ENCODE peak calls at places on chromosomes 7 and 10, in seven cellular contexts. C, K, G, I, V, L and P are unnamed samples.

GRCh38 chr10:13053794-13054462 is 46.0 kb upstream of the OPTN start:
- DNase-seq in L (no peak), V (no peak), C (no peak), I (no peak), K (no peak), G (no peak), P (no peak)

GRCh38 chr10:77036993-77037734 is 600.4 kb downstream of the KCNMA1 start:
- DNase-seq in V (no peak), C (peak; percentile 77), G (no peak), L (no peak), K (no peak), I (peak; percentile 13), P (no peak)

GRCh38 chr10:122019414-122019975 is 30.5 kb downstream of the TACC2 start:
- DNase-seq in K (no peak), C (no peak), I (no peak), L (no peak), V (no peak), G (no peak), P (no peak)

GRCh38 chr7:107387077-107387476 is 82.8 kb upstream of the GPR22 start:
- DNase-seq in V (no peak), C (no peak), I (no peak), K (no peak), L (no peak), G (no peak), P (no peak)

GRCh38 chr10:12846718-12847117 is 154.8 kb downstream of the CCDC3 start:
- DNase-seq in V (no peak), C (no peak), L (no peak), G (no peak), K (no peak), I (no peak), P (no peak)

GRCh38 chr7:47513741-47514241 is 68.1 kb downstream of the TNS3 start:
- DNase-seq in I (no peak), G (no peak), L (no peak), V (no peak), K (peak; percentile 76), C (peak; percentile 30), P (no peak)

GRCh38 chr7:106217089-106217542 is 67.7 kb downstream of the NAMPT start:
- DNase-seq in I (peak; percentile 38), G (no peak), C (no peak), V (no peak), L (no peak), K (peak; percentile 33), P (no peak)

GRCh38 chr7:59079-59825 is 133.1 kb upstream of the FAM20C start:
- DNase-seq in K (no peak), V (no peak), C (no peak), L (no peak), I (no peak), G (no peak), P (no peak)

GRCh38 chr7:36312064-36312914 is 77.4 kb upstream of the ANLN start:
- DNase-seq in L (no peak), G (no peak), V (no peak), C (no peak), K (no peak), I (no peak), P (no peak)

GRCh38 chr10:6035101-6035834 is 26.9 kb downstream of the IL2RA start:
- DNase-seq in V (no peak), L (no peak), G (no peak), K (no peak), I (no peak), C (no peak), P (no peak)

GRCh38 chr10:969473-970150 is 18.6 kb upstream of the GTPBP4 start:
- DNase-seq in I (no peak), C (no peak), L (no peak), V (no peak), G (no peak), K (no peak), P (no peak)

GRCh38 chr7:112869111-112869774 is 79.0 kb upstream of the TMEM168 start:
- DNase-seq in L (no peak), K (peak; percentile 47), C (peak; percentile 52), I (peak; percentile 13), G (no peak), V (no peak), P (peak; percentile 36)

GRCh38 chr10:87886635-87887034 is 23.2 kb downstream of the PTEN start:
- DNase-seq in C (no peak), V (no peak), K (no peak), I (no peak), L (no peak), G (no peak), P (no peak)

GRCh38 chr10:105252908-105253307 is 611.8 kb downstream of the SORCS3 start:
- DNase-seq in C (no peak), G (no peak), I (no peak), L (no peak), K (no peak), V (no peak), P (no peak)

GRCh38 chr7:108570146-108570755 is 577 bp downstream of the DNAJB9 start:
- DNase-seq in G (no peak), K (peak; percentile 37), V (peak; percentile 13), C (peak; percentile 54), L (peak; percentile 8), I (peak; percentile 13), P (peak; percentile 71)

GRCh38 chr7:117993377-117994003 is 120.2 kb upstream of the CTTNBP2 start:
- DNase-seq in I (peak; percentile 9), G (no peak), C (peak; percentile 78), K (no peak), V (no peak), L (no peak), P (no peak)